ENCODE peak calls at places on chromosomes 11 and 22, in six cellular contexts. One of them, this sample, is unnamed.

GRCh38 chr11:81420668-81421550 is 1312.8 kb downstream of the FAM181B start:
- DNase-seq in activated naive CD8-positive, alpha-beta T cell treated with anti-CD3 and anti-CD28 coated beads, Interleukin-2, amount 50 U/mL, for 24 hours: no peak
- DNase-seq in mesendoderm: peak
- DNase-seq in stimulated activated CD8-positive, alpha-beta memory T cell treated with anti-CD3 and anti-CD28 coated beads, Interleukin-4, amount 100 ng/mL, for 24 hours: no peak
- DNase-seq in RCC 7860: no peak
- DNase-seq in stimulated activated CD4-positive, alpha-beta T cell treated with anti-CD3 and anti-CD28 coated beads, Interleukin-4, amount 100 ng/mL, for 1 hour: no peak
- DNase-seq in this sample: peak

GRCh38 chr11:47552581-47553416 is at the start of gene CELF1:
- DNase-seq in activated naive CD8-positive, alpha-beta T cell treated with anti-CD3 and anti-CD28 coated beads, Interleukin-2, amount 50 U/mL, for 24 hours: peak
- DNase-seq in RCC 7860: peak
- DNase-seq in mesendoderm: peak
- DNase-seq in stimulated activated CD8-positive, alpha-beta memory T cell treated with anti-CD3 and anti-CD28 coated beads, Interleukin-4, amount 100 ng/mL, for 24 hours: peak
- DNase-seq in stimulated activated CD4-positive, alpha-beta T cell treated with anti-CD3 and anti-CD28 coated beads, Interleukin-4, amount 100 ng/mL, for 1 hour: peak
- DNase-seq in this sample: peak

GRCh38 chr11:24697722-24698121 is 200.9 kb downstream of the LUZP2 start:
- DNase-seq in mesendoderm: no peak
- DNase-seq in stimulated activated CD8-positive, alpha-beta memory T cell treated with anti-CD3 and anti-CD28 coated beads, Interleukin-4, amount 100 ng/mL, for 24 hours: no peak
- DNase-seq in activated naive CD8-positive, alpha-beta T cell treated with anti-CD3 and anti-CD28 coated beads, Interleukin-2, amount 50 U/mL, for 24 hours: no peak
- DNase-seq in RCC 7860: peak
- DNase-seq in stimulated activated CD4-positive, alpha-beta T cell treated with anti-CD3 and anti-CD28 coated beads, Interleukin-4, amount 100 ng/mL, for 1 hour: no peak
- DNase-seq in this sample: no peak

GRCh38 chr11:102800774-102801173 is 2.8 kb upstream of the MMP1 start:
- DNase-seq in stimulated activated CD8-positive, alpha-beta memory T cell treated with anti-CD3 and anti-CD28 coated beads, Interleukin-4, amount 100 ng/mL, for 24 hours: no peak
- DNase-seq in activated naive CD8-positive, alpha-beta T cell treated with anti-CD3 and anti-CD28 coated beads, Interleukin-2, amount 50 U/mL, for 24 hours: no peak
- DNase-seq in mesendoderm: no peak
- DNase-seq in stimulated activated CD4-positive, alpha-beta T cell treated with anti-CD3 and anti-CD28 coated beads, Interleukin-4, amount 100 ng/mL, for 1 hour: no peak
- DNase-seq in RCC 7860: no peak
- DNase-seq in this sample: no peak

GRCh38 chr11:109298865-109299264 is 123.1 kb upstream of the C11orf87 start:
- DNase-seq in mesendoderm: no peak
- DNase-seq in RCC 7860: no peak
- DNase-seq in stimulated activated CD4-positive, alpha-beta T cell treated with anti-CD3 and anti-CD28 coated beads, Interleukin-4, amount 100 ng/mL, for 1 hour: no peak
- DNase-seq in activated naive CD8-positive, alpha-beta T cell treated with anti-CD3 and anti-CD28 coated beads, Interleukin-2, amount 50 U/mL, for 24 hours: no peak
- DNase-seq in stimulated activated CD8-positive, alpha-beta memory T cell treated with anti-CD3 and anti-CD28 coated beads, Interleukin-4, amount 100 ng/mL, for 24 hours: no peak
- DNase-seq in this sample: no peak

GRCh38 chr11:125591659-125592304 is 870 bp upstream of the STT3A start:
- DNase-seq in activated naive CD8-positive, alpha-beta T cell treated with anti-CD3 and anti-CD28 coated beads, Interleukin-2, amount 50 U/mL, for 24 hours: peak
- DNase-seq in mesendoderm: no peak
- DNase-seq in RCC 7860: peak
- DNase-seq in stimulated activated CD8-positive, alpha-beta memory T cell treated with anti-CD3 and anti-CD28 coated beads, Interleukin-4, amount 100 ng/mL, for 24 hours: peak
- DNase-seq in stimulated activated CD4-positive, alpha-beta T cell treated with anti-CD3 and anti-CD28 coated beads, Interleukin-4, amount 100 ng/mL, for 1 hour: peak
- DNase-seq in this sample: no peak

GRCh38 chr22:29756341-29756740 is 10.5 kb downstream of the ZMAT5 start:
- DNase-seq in stimulated activated CD4-positive, alpha-beta T cell treated with anti-CD3 and anti-CD28 coated beads, Interleukin-4, amount 100 ng/mL, for 1 hour: no peak
- DNase-seq in activated naive CD8-positive, alpha-beta T cell treated with anti-CD3 and anti-CD28 coated beads, Interleukin-2, amount 50 U/mL, for 24 hours: no peak
- DNase-seq in stimulated activated CD8-positive, alpha-beta memory T cell treated with anti-CD3 and anti-CD28 coated beads, Interleukin-4, amount 100 ng/mL, for 24 hours: no peak
- DNase-seq in RCC 7860: no peak
- DNase-seq in mesendoderm: no peak
- DNase-seq in this sample: no peak

GRCh38 chr22:45263790-45264269 is 20.9 kb upstream of the UPK3A start:
- DNase-seq in stimulated activated CD8-positive, alpha-beta memory T cell treated with anti-CD3 and anti-CD28 coated beads, Interleukin-4, amount 100 ng/mL, for 24 hours: no peak
- DNase-seq in activated naive CD8-positive, alpha-beta T cell treated with anti-CD3 and anti-CD28 coated beads, Interleukin-2, amount 50 U/mL, for 24 hours: no peak
- DNase-seq in mesendoderm: peak
- DNase-seq in stimulated activated CD4-positive, alpha-beta T cell treated with anti-CD3 and anti-CD28 coated beads, Interleukin-4, amount 100 ng/mL, for 1 hour: no peak
- DNase-seq in RCC 7860: peak
- DNase-seq in this sample: peak

GRCh38 chr11:7143908-7144307 is 55.1 kb downstream of the RBMXL2 start:
- DNase-seq in activated naive CD8-positive, alpha-beta T cell treated with anti-CD3 and anti-CD28 coated beads, Interleukin-2, amount 50 U/mL, for 24 hours: no peak
- DNase-seq in stimulated activated CD4-positive, alpha-beta T cell treated with anti-CD3 and anti-CD28 coated beads, Interleukin-4, amount 100 ng/mL, for 1 hour: no peak
- DNase-seq in stimulated activated CD8-positive, alpha-beta memory T cell treated with anti-CD3 and anti-CD28 coated beads, Interleukin-4, amount 100 ng/mL, for 24 hours: no peak
- DNase-seq in RCC 7860: no peak
- DNase-seq in mesendoderm: peak
- DNase-seq in this sample: no peak

GRCh38 chr11:125364085-125364822 is 131.8 kb downstream of the FEZ1 start:
- DNase-seq in activated naive CD8-positive, alpha-beta T cell treated with anti-CD3 and anti-CD28 coated beads, Interleukin-2, amount 50 U/mL, for 24 hours: no peak
- DNase-seq in mesendoderm: no peak
- DNase-seq in stimulated activated CD4-positive, alpha-beta T cell treated with anti-CD3 and anti-CD28 coated beads, Interleukin-4, amount 100 ng/mL, for 1 hour: no peak
- DNase-seq in stimulated activated CD8-positive, alpha-beta memory T cell treated with anti-CD3 and anti-CD28 coated beads, Interleukin-4, amount 100 ng/mL, for 24 hours: no peak
- DNase-seq in RCC 7860: no peak
- DNase-seq in this sample: no peak

GRCh38 chr11:28759311-28759710 is 651.1 kb downstream of the METTL15 start:
- DNase-seq in stimulated activated CD8-positive, alpha-beta memory T cell treated with anti-CD3 and anti-CD28 coated beads, Interleukin-4, amount 100 ng/mL, for 24 hours: no peak
- DNase-seq in mesendoderm: peak
- DNase-seq in RCC 7860: peak
- DNase-seq in stimulated activated CD4-positive, alpha-beta T cell treated with anti-CD3 and anti-CD28 coated beads, Interleukin-4, amount 100 ng/mL, for 1 hour: no peak
- DNase-seq in activated naive CD8-positive, alpha-beta T cell treated with anti-CD3 and anti-CD28 coated beads, Interleukin-2, amount 50 U/mL, for 24 hours: no peak
- DNase-seq in this sample: peak

GRCh38 chr11:122205036-122205435 is 89.0 kb upstream of the BLID start:
- DNase-seq in RCC 7860: no peak
- DNase-seq in stimulated activated CD4-positive, alpha-beta T cell treated with anti-CD3 and anti-CD28 coated beads, Interleukin-4, amount 100 ng/mL, for 1 hour: no peak
- DNase-seq in activated naive CD8-positive, alpha-beta T cell treated with anti-CD3 and anti-CD28 coated beads, Interleukin-2, amount 50 U/mL, for 24 hours: no peak
- DNase-seq in stimulated activated CD8-positive, alpha-beta memory T cell treated with anti-CD3 and anti-CD28 coated beads, Interleukin-4, amount 100 ng/mL, for 24 hours: no peak
- DNase-seq in mesendoderm: no peak
- DNase-seq in this sample: peak

GRCh38 chr22:36562261-36562835 is 33.4 kb upstream of the EIF3D start:
- DNase-seq in mesendoderm: no peak
- DNase-seq in stimulated activated CD8-positive, alpha-beta memory T cell treated with anti-CD3 and anti-CD28 coated beads, Interleukin-4, amount 100 ng/mL, for 24 hours: no peak
- DNase-seq in RCC 7860: peak
- DNase-seq in stimulated activated CD4-positive, alpha-beta T cell treated with anti-CD3 and anti-CD28 coated beads, Interleukin-4, amount 100 ng/mL, for 1 hour: no peak
- DNase-seq in activated naive CD8-positive, alpha-beta T cell treated with anti-CD3 and anti-CD28 coated beads, Interleukin-2, amount 50 U/mL, for 24 hours: no peak
- DNase-seq in this sample: no peak

GRCh38 chr11:69697861-69698260 is 6.0 kb downstream of the FGF19 start:
- DNase-seq in stimulated activated CD8-positive, alpha-beta memory T cell treated with anti-CD3 and anti-CD28 coated beads, Interleukin-4, amount 100 ng/mL, for 24 hours: no peak
- DNase-seq in mesendoderm: no peak
- DNase-seq in stimulated activated CD4-positive, alpha-beta T cell treated with anti-CD3 and anti-CD28 coated beads, Interleukin-4, amount 100 ng/mL, for 1 hour: no peak
- DNase-seq in activated naive CD8-positive, alpha-beta T cell treated with anti-CD3 and anti-CD28 coated beads, Interleukin-2, amount 50 U/mL, for 24 hours: no peak
- DNase-seq in RCC 7860: no peak
- DNase-seq in this sample: no peak

GRCh38 chr11:47394322-47395224 is 13.8 kb upstream of the SLC39A13 start:
- DNase-seq in RCC 7860: no peak
- DNase-seq in mesendoderm: no peak
- DNase-seq in activated naive CD8-positive, alpha-beta T cell treated with anti-CD3 and anti-CD28 coated beads, Interleukin-2, amount 50 U/mL, for 24 hours: peak
- DNase-seq in stimulated activated CD4-positive, alpha-beta T cell treated with anti-CD3 and anti-CD28 coated beads, Interleukin-4, amount 100 ng/mL, for 1 hour: peak
- DNase-seq in stimulated activated CD8-positive, alpha-beta memory T cell treated with anti-CD3 and anti-CD28 coated beads, Interleukin-4, amount 100 ng/mL, for 24 hours: peak
- DNase-seq in this sample: no peak

GRCh38 chr11:783581-784015 is 6.3 kb downstream of the CEND1 start:
- DNase-seq in RCC 7860: no peak
- DNase-seq in stimulated activated CD8-positive, alpha-beta memory T cell treated with anti-CD3 and anti-CD28 coated beads, Interleukin-4, amount 100 ng/mL, for 24 hours: no peak
- DNase-seq in mesendoderm: peak
- DNase-seq in stimulated activated CD4-positive, alpha-beta T cell treated with anti-CD3 and anti-CD28 coated beads, Interleukin-4, amount 100 ng/mL, for 1 hour: no peak
- DNase-seq in activated naive CD8-positive, alpha-beta T cell treated with anti-CD3 and anti-CD28 coated beads, Interleukin-2, amount 50 U/mL, for 24 hours: peak
- DNase-seq in this sample: peak

GRCh38 chr11:85759915-85760314 is 51.0 kb downstream of the SYTL2 start:
- DNase-seq in stimulated activated CD4-positive, alpha-beta T cell treated with anti-CD3 and anti-CD28 coated beads, Interleukin-4, amount 100 ng/mL, for 1 hour: no peak
- DNase-seq in activated naive CD8-positive, alpha-beta T cell treated with anti-CD3 and anti-CD28 coated beads, Interleukin-2, amount 50 U/mL, for 24 hours: no peak
- DNase-seq in mesendoderm: peak
- DNase-seq in RCC 7860: peak
- DNase-seq in stimulated activated CD8-positive, alpha-beta memory T cell treated with anti-CD3 and anti-CD28 coated beads, Interleukin-4, amount 100 ng/mL, for 24 hours: no peak
- DNase-seq in this sample: peak

GRCh38 chr11:3995949-3996554 is 98.5 kb upstream of the RRM1 start:
- DNase-seq in RCC 7860: no peak
- DNase-seq in activated naive CD8-positive, alpha-beta T cell treated with anti-CD3 and anti-CD28 coated beads, Interleukin-2, amount 50 U/mL, for 24 hours: no peak
- DNase-seq in stimulated activated CD8-positive, alpha-beta memory T cell treated with anti-CD3 and anti-CD28 coated beads, Interleukin-4, amount 100 ng/mL, for 24 hours: no peak
- DNase-seq in mesendoderm: peak
- DNase-seq in stimulated activated CD4-positive, alpha-beta T cell treated with anti-CD3 and anti-CD28 coated beads, Interleukin-4, amount 100 ng/mL, for 1 hour: no peak
- DNase-seq in this sample: peak

GRCh38 chr22:38201718-38202436 is at the start of gene MAFF:
- DNase-seq in mesendoderm: peak
- DNase-seq in RCC 7860: peak
- DNase-seq in stimulated activated CD8-positive, alpha-beta memory T cell treated with anti-CD3 and anti-CD28 coated beads, Interleukin-4, amount 100 ng/mL, for 24 hours: peak
- DNase-seq in activated naive CD8-positive, alpha-beta T cell treated with anti-CD3 and anti-CD28 coated beads, Interleukin-2, amount 50 U/mL, for 24 hours: peak
- DNase-seq in stimulated activated CD4-positive, alpha-beta T cell treated with anti-CD3 and anti-CD28 coated beads, Interleukin-4, amount 100 ng/mL, for 1 hour: peak
- DNase-seq in this sample: peak

GRCh38 chr11:130407978-130408377 is 20.4 kb downstream of the ADAMTS8 start:
- DNase-seq in RCC 7860: peak
- DNase-seq in stimulated activated CD8-positive, alpha-beta memory T cell treated with anti-CD3 and anti-CD28 coated beads, Interleukin-4, amount 100 ng/mL, for 24 hours: no peak
- DNase-seq in activated naive CD8-positive, alpha-beta T cell treated with anti-CD3 and anti-CD28 coated beads, Interleukin-2, amount 50 U/mL, for 24 hours: no peak
- DNase-seq in mesendoderm: no peak
- DNase-seq in stimulated activated CD4-positive, alpha-beta T cell treated with anti-CD3 and anti-CD28 coated beads, Interleukin-4, amount 100 ng/mL, for 1 hour: no peak
- DNase-seq in this sample: no peak

GRCh38 chr11:20873054-20873453 is 203.7 kb downstream of the NELL1 start:
- DNase-seq in mesendoderm: peak
- DNase-seq in stimulated activated CD4-positive, alpha-beta T cell treated with anti-CD3 and anti-CD28 coated beads, Interleukin-4, amount 100 ng/mL, for 1 hour: no peak
- DNase-seq in stimulated activated CD8-positive, alpha-beta memory T cell treated with anti-CD3 and anti-CD28 coated beads, Interleukin-4, amount 100 ng/mL, for 24 hours: no peak
- DNase-seq in RCC 7860: no peak
- DNase-seq in activated naive CD8-positive, alpha-beta T cell treated with anti-CD3 and anti-CD28 coated beads, Interleukin-2, amount 50 U/mL, for 24 hours: peak
- DNase-seq in this sample: peak

GRCh38 chr11:134675983-134676382 is 263.9 kb upstream of the B3GAT1 start:
- DNase-seq in stimulated activated CD4-positive, alpha-beta T cell treated with anti-CD3 and anti-CD28 coated beads, Interleukin-4, amount 100 ng/mL, for 1 hour: no peak
- DNase-seq in mesendoderm: no peak
- DNase-seq in stimulated activated CD8-positive, alpha-beta memory T cell treated with anti-CD3 and anti-CD28 coated beads, Interleukin-4, amount 100 ng/mL, for 24 hours: no peak
- DNase-seq in activated naive CD8-positive, alpha-beta T cell treated with anti-CD3 and anti-CD28 coated beads, Interleukin-2, amount 50 U/mL, for 24 hours: no peak
- DNase-seq in RCC 7860: no peak
- DNase-seq in this sample: no peak

GRCh38 chr22:50271519-50271970 is 1.4 kb upstream of the MAPK11 start:
- DNase-seq in stimulated activated CD4-positive, alpha-beta T cell treated with anti-CD3 and anti-CD28 coated beads, Interleukin-4, amount 100 ng/mL, for 1 hour: peak
- DNase-seq in activated naive CD8-positive, alpha-beta T cell treated with anti-CD3 and anti-CD28 coated beads, Interleukin-2, amount 50 U/mL, for 24 hours: peak
- DNase-seq in RCC 7860: no peak
- DNase-seq in stimulated activated CD8-positive, alpha-beta memory T cell treated with anti-CD3 and anti-CD28 coated beads, Interleukin-4, amount 100 ng/mL, for 24 hours: peak
- DNase-seq in mesendoderm: peak
- DNase-seq in this sample: peak

GRCh38 chr11:131845255-131845654 is 474.8 kb downstream of the NTM start:
- DNase-seq in RCC 7860: no peak
- DNase-seq in stimulated activated CD8-positive, alpha-beta memory T cell treated with anti-CD3 and anti-CD28 coated beads, Interleukin-4, amount 100 ng/mL, for 24 hours: no peak
- DNase-seq in stimulated activated CD4-positive, alpha-beta T cell treated with anti-CD3 and anti-CD28 coated beads, Interleukin-4, amount 100 ng/mL, for 1 hour: no peak
- DNase-seq in activated naive CD8-positive, alpha-beta T cell treated with anti-CD3 and anti-CD28 coated beads, Interleukin-2, amount 50 U/mL, for 24 hours: no peak
- DNase-seq in mesendoderm: peak
- DNase-seq in this sample: no peak

GRCh38 chr11:119691701-119692546 is 37.1 kb downstream of the NECTIN1 start:
- DNase-seq in mesendoderm: no peak
- DNase-seq in activated naive CD8-positive, alpha-beta T cell treated with anti-CD3 and anti-CD28 coated beads, Interleukin-2, amount 50 U/mL, for 24 hours: no peak
- DNase-seq in RCC 7860: no peak
- DNase-seq in stimulated activated CD4-positive, alpha-beta T cell treated with anti-CD3 and anti-CD28 coated beads, Interleukin-4, amount 100 ng/mL, for 1 hour: no peak
- DNase-seq in stimulated activated CD8-positive, alpha-beta memory T cell treated with anti-CD3 and anti-CD28 coated beads, Interleukin-4, amount 100 ng/mL, for 24 hours: no peak
- DNase-seq in this sample: no peak

GRCh38 chr11:83648610-83649467 is 362.7 kb upstream of the CCDC90B start:
- DNase-seq in RCC 7860: no peak
- DNase-seq in stimulated activated CD4-positive, alpha-beta T cell treated with anti-CD3 and anti-CD28 coated beads, Interleukin-4, amount 100 ng/mL, for 1 hour: no peak
- DNase-seq in activated naive CD8-positive, alpha-beta T cell treated with anti-CD3 and anti-CD28 coated beads, Interleukin-2, amount 50 U/mL, for 24 hours: no peak
- DNase-seq in mesendoderm: peak
- DNase-seq in stimulated activated CD8-positive, alpha-beta memory T cell treated with anti-CD3 and anti-CD28 coated beads, Interleukin-4, amount 100 ng/mL, for 24 hours: no peak
- DNase-seq in this sample: no peak